ENCODE peak calls at places on chromosomes 2 and 18, in nine cellular contexts. A is posterior vena cava; D is fibroblast of lung; L is NCI-H748 treated with DMSO at 0.1 percent for 48 hours; Q is activated naive CD8-positive, alpha-beta T cell treated with anti-CD3 and anti-CD28 coated beads, Interleukin-2, amount 50 U/mL, for 24 hours; P is progenitor cell of endocrine pancreas; N is neuronal stem cell; C is Jurkat, Clone E6-1; V is anterior cingulate cortex. Z is an unnamed sample.

GRCh38 chr2:188425266-188425665 is 133.6 kb downstream of the GULP1 start:
- DNase-seq in D (peak; percentile 41), C (no peak), V (no peak), Q (no peak), N (no peak), A (no peak), L (no peak), P (no peak), Z (no peak)

GRCh38 chr18:8841781-8842485 is 136.6 kb downstream of the MTCL1 start:
- DNase-seq in C (no peak), N (no peak), A (no peak), P (no peak), Q (no peak), V (no peak), L (no peak), D (peak; percentile 88), Z (no peak)

GRCh38 chr2:175981546-175981945 is 20.5 kb downstream of the LNPK start:
- DNase-seq in N (no peak), V (no peak), Q (no peak), P (no peak), C (no peak), L (no peak), D (no peak), A (no peak), Z (no peak)

GRCh38 chr2:75494137-75494769 is 66.5 kb downstream of the EVA1A start:
- DNase-seq in P (no peak), L (no peak), C (no peak), A (no peak), N (no peak), V (no peak), D (peak; percentile 25), Q (no peak), Z (no peak)

GRCh38 chr2:42838133-42838532 is 45.8 kb upstream of the HAAO start:
- DNase-seq in V (no peak), A (no peak), D (no peak), L (no peak), P (no peak), N (no peak), Q (no peak), C (no peak), Z (no peak)

GRCh38 chr18:74012954-74013630 is 134.5 kb downstream of the FBXO15 start:
- DNase-seq in A (no peak), D (no peak), V (no peak), L (no peak), Q (no peak), C (peak; percentile 25), P (no peak), N (no peak), Z (no peak)

GRCh38 chr2:241011296-241011600 is 12.8 kb downstream of the SNED1 start:
- DNase-seq in D (no peak), Q (no peak), A (peak; percentile 72), P (peak; percentile 7), V (no peak), C (no peak), L (no peak), N (no peak), Z (no peak)

GRCh38 chr2:163182764-163183354 is 344.3 kb upstream of the KCNH7 start:
- DNase-seq in C (no peak), V (no peak), N (no peak), P (no peak), D (peak; percentile 22), L (peak; percentile 46), Q (no peak), A (no peak), Z (no peak)

GRCh38 chr2:8986327-8986976 is 17.0 kb downstream of the MBOAT2 start:
- DNase-seq in P (no peak), A (no peak), Q (peak; percentile 22), C (no peak), D (no peak), L (peak; percentile 15), N (no peak), V (no peak), Z (no peak)

GRCh38 chr2:18690342-18690741 is 101.0 kb upstream of the NT5C1B start:
- DNase-seq in D (no peak), N (no peak), P (no peak), A (no peak), Q (no peak), C (no peak), L (no peak), V (no peak), Z (no peak)

GRCh38 chr2:73823916-73824523 is 4.7 kb upstream of the STAMBP start:
- DNase-seq in V (peak; percentile 42), N (peak; percentile 47), C (peak; percentile 84), L (peak; percentile 40), D (peak; percentile 79), A (no peak), Q (no peak), P (no peak), Z (peak; percentile 54)

GRCh38 chr2:129619471-129619870 is 360.0 kb upstream of the RAB6C start:
- DNase-seq in A (no peak), N (no peak), P (no peak), D (no peak), L (peak; percentile 19), V (no peak), Q (no peak), C (no peak), Z (no peak)

GRCh38 chr2:100235581-100235980 is 86.7 kb downstream of the LONRF2 start:
- DNase-seq in Q (no peak), V (no peak), L (no peak), A (peak; percentile 55), C (no peak), N (no peak), D (no peak), P (no peak), Z (no peak)

GRCh38 chr18:54717673-54718435 is 110.4 kb upstream of the RAB27B start:
- DNase-seq in A (no peak), D (peak; percentile 43), L (no peak), N (no peak), V (peak; percentile 73), P (no peak), Q (peak; percentile 29), C (peak; percentile 77), Z (peak; percentile 3)

GRCh38 chr2:25089605-25090424 is 47.9 kb downstream of the EFR3B start:
- DNase-seq in N (peak; percentile 56), D (no peak), L (no peak), P (no peak), Q (no peak), A (no peak), C (no peak), V (no peak), Z (no peak)

GRCh38 chr2:50088987-50089386 is 934.7 kb upstream of the FSHR start:
- DNase-seq in C (no peak), V (no peak), A (no peak), P (no peak), Q (no peak), N (no peak), D (no peak), L (no peak), Z (no peak)

GRCh38 chr2:62492048-62492447 is 13.9 kb downstream of the TMEM17 start:
- DNase-seq in P (no peak), A (no peak), C (no peak), L (no peak), V (no peak), D (no peak), Q (no peak), N (no peak), Z (no peak)

GRCh38 chr2:238644095-238645081 is 203.5 kb upstream of the TWIST2 start:
- DNase-seq in A (peak; percentile 68), N (no peak), C (no peak), P (no peak), D (peak; percentile 81), Q (peak; percentile 7), V (no peak), L (no peak), Z (no peak)

GRCh38 chr18:62157843-62158242 is 29.0 kb downstream of the PIGN start:
- DNase-seq in V (no peak), Q (no peak), D (no peak), L (no peak), A (no peak), N (no peak), P (no peak), C (no peak), Z (no peak)

GRCh38 chr2:222859786-222860726 is 780 bp upstream of the ACSL3 start:
- DNase-seq in N (peak; percentile 36), V (no peak), D (peak; percentile 53), L (peak; percentile 27), P (no peak), A (no peak), Q (no peak), C (no peak), Z (no peak)

Z was measured in naive B cell.